ENCODE peak calls at places on chromosome 17, in seven cellular contexts. V is OCI-LY7; B is germinal center; X is stimulated activated naive CD8-positive, alpha-beta T cell treated with anti-CD3 and anti-CD28 coated beads, Interleukin-15, amount 100 ng/mL, for 72 hours; H is psoas muscle; E is astrocyte of the hippocampus; G is LoVo. U is an unnamed sample.

GRCh38 chr17:76281573-76282371 is 16.6 kb downstream of the UBALD2 start:
- DNase-seq in E (no peak), G (no peak), V (no peak), X (no peak), B (no peak), H (peak), U (no peak)

GRCh38 chr17:45282683-45283644 is 21.1 kb upstream of the SPATA32 start:
- DNase-seq in B (no peak), V (no peak), E (peak), H (peak), X (no peak), G (no peak), U (no peak)

GRCh38 chr17:37322826-37323561 is 52.8 kb upstream of the C17orf78 start:
- DNase-seq in H (no peak), G (no peak), E (no peak), B (no peak), V (no peak), X (no peak), U (no peak)

GRCh38 chr17:47905221-47905733 is 9.2 kb downstream of the SP2 start:
- DNase-seq in V (no peak), E (peak), B (no peak), H (peak), X (no peak), G (no peak), U (no peak)

GRCh38 chr17:78042542-78042941 is 84.0 kb downstream of the TNRC6C start:
- DNase-seq in H (no peak), E (no peak), X (no peak), B (no peak), V (no peak), G (no peak), U (no peak)

GRCh38 chr17:71740866-71741265 is 380.0 kb upstream of the SOX9 start:
- DNase-seq in H (no peak), B (no peak), V (no peak), E (no peak), G (no peak), X (no peak), U (no peak)

GRCh38 chr17:83089322-83090156 is 10.1 kb downstream of the METRNL start:
- DNase-seq in V (no peak), G (no peak), E (no peak), B (no peak), X (no peak), H (no peak), U (no peak)

GRCh38 chr17:4591529-4591928 is 7.2 kb downstream of the SMTNL2 start:
- DNase-seq in V (no peak), B (no peak), E (peak), X (no peak), H (no peak), G (no peak), U (no peak)

GRCh38 chr17:17792551-17793377 is 44.0 kb downstream of the SREBF1 start:
- DNase-seq in H (peak), G (no peak), B (no peak), E (peak), V (no peak), X (peak), U (no peak)

GRCh38 chr17:62761884-62762283 is 46.2 kb downstream of the MARCHF10 start:
- DNase-seq in V (no peak), H (no peak), X (no peak), B (no peak), G (peak), E (no peak), U (no peak)

GRCh38 chr17:41519501-41520224 is 973 bp upstream of the KRT15 start:
- DNase-seq in E (peak), X (no peak), G (no peak), H (no peak), B (no peak), V (no peak), U (no peak)

GRCh38 chr17:46952115-46952514 is 26.9 kb downstream of the RPRML start:
- DNase-seq in G (no peak), V (no peak), X (no peak), H (no peak), B (no peak), E (no peak), U (no peak)

GRCh38 chr17:19979917-19980770 is 2.5 kb upstream of the AKAP10 start:
- DNase-seq in V (no peak), E (no peak), G (no peak), B (no peak), X (no peak), H (peak), U (peak)

GRCh38 chr17:79631640-79632431 is 21.0 kb upstream of the RBFOX3 start:
- DNase-seq in X (peak), H (no peak), E (no peak), V (no peak), B (no peak), G (no peak), U (no peak)

GRCh38 chr17:17042851-17043667 is 802 bp downstream of the MPRIP start:
- DNase-seq in H (no peak), X (peak), E (peak), G (no peak), B (no peak), V (peak), U (no peak)

GRCh38 chr17:7484067-7484963 is at the start of gene POLR2A:
- DNase-seq in X (peak), V (peak), G (peak), H (peak), B (peak), E (peak), U (peak)

GRCh38 chr17:74677558-74678466 is 34.9 kb downstream of the CD300LF start:
- DNase-seq in X (no peak), G (no peak), E (no peak), H (peak), B (no peak), V (no peak), U (peak)

GRCh38 chr17:79945591-79946255 is 89.9 kb downstream of the TBC1D16 start:
- DNase-seq in B (no peak), X (no peak), G (no peak), H (peak), V (no peak), E (peak), U (no peak)

GRCh38 chr17:59365383-59365981 is 34.0 kb downstream of the YPEL2 start:
- DNase-seq in H (no peak), B (no peak), E (no peak), V (peak), X (no peak), G (no peak), U (no peak)

GRCh38 chr17:48639136-48639535 is 13.0 kb upstream of the HOXB9 start:
- DNase-seq in H (no peak), B (no peak), G (no peak), X (no peak), E (no peak), V (no peak), U (no peak)

GRCh38 chr17:74957935-74958549 is 14.5 kb downstream of the HID1 start:
- DNase-seq in X (peak), G (peak), B (peak), H (peak), V (peak), E (peak), U (peak)

GRCh38 chr17:5838661-5839300 is 231.4 kb upstream of the WSCD1 start:
- DNase-seq in E (no peak), G (no peak), H (no peak), V (peak), B (no peak), X (no peak), U (no peak)

GRCh38 chr17:18362509-18363020 is 785 bp downstream of the SHMT1 start:
- DNase-seq in H (peak), G (peak), B (peak), E (peak), V (peak), X (peak), U (peak)

GRCh38 chr17:11969565-11969964 is 27.7 kb downstream of the ZNF18 start:
- DNase-seq in V (no peak), H (no peak), B (no peak), X (no peak), G (no peak), E (no peak), U (no peak)

GRCh38 chr17:64240741-64241347 is 22.2 kb downstream of the TEX2 start:
- DNase-seq in H (peak), E (peak), X (no peak), V (no peak), G (no peak), B (no peak), U (peak)

GRCh38 chr17:80512233-80512632 is 32.4 kb upstream of the RPTOR start:
- DNase-seq in H (no peak), V (no peak), X (no peak), E (peak), B (no peak), G (no peak), U (no peak)

GRCh38 chr17:74566132-74566753 is 1.1 kb downstream of the CD300H start:
- DNase-seq in X (peak), H (no peak), V (peak), E (peak), G (peak), B (no peak), U (peak)

GRCh38 chr17:32285770-32286517 is 20.3 kb downstream of the RHBDL3 start:
- DNase-seq in V (no peak), E (no peak), B (no peak), X (no peak), G (no peak), H (no peak), U (no peak)

GRCh38 chr17:48427598-48427997 is 2.4 kb downstream of the SKAP1 start:
- DNase-seq in X (peak), E (no peak), G (no peak), B (no peak), V (peak), H (no peak), U (no peak)

GRCh38 chr17:63819585-63820537 is 7.4 kb upstream of the PSMC5 start:
- DNase-seq in X (no peak), H (no peak), E (no peak), G (no peak), B (no peak), V (no peak), U (peak)